ENCODE peak calls at places on chromosome 16, in five cellular contexts. M is upper lobe of right lung, S is Panc1, K is transverse colon, W is A549. A is an unnamed sample.
A peak's percentile ranks its signal among the peaks of the same experiment; 100 is the strongest.

GRCh38 chr16:16014329-16015224 is 65.2 kb downstream of the ABCC1 start:
- DNase-seq in K (peak; percentile 24), W (peak; percentile 87), M (no peak), S (no peak), A (peak; percentile 96)

GRCh38 chr16:71358464-71359031 is at the start of gene CALB2:
- DNase-seq in K (peak; percentile 64), W (peak; percentile 58), S (no peak), M (peak; percentile 83), A (no peak)

GRCh38 chr16:50400312-50400966 is 31.7 kb upstream of the BRD7 start:
- DNase-seq in K (no peak), W (no peak), M (no peak), S (no peak), A (no peak)

GRCh38 chr16:87407511-87408112 is 15.5 kb downstream of the MAP1LC3B start:
- DNase-seq in S (no peak), W (no peak), K (peak; percentile 65), M (peak; percentile 87), A (no peak)

GRCh38 chr16:8146613-8147012 is 443.7 kb downstream of the TMEM114 start:
- DNase-seq in M (no peak), K (no peak), W (no peak), S (no peak), A (no peak)

GRCh38 chr16:4376126-4376819 is 4.6 kb downstream of the VASN start:
- DNase-seq in M (peak; percentile 94), W (no peak), S (no peak), K (peak; percentile 76), A (peak; percentile 98)

GRCh38 chr16:60932600-60932999 is 1103.6 kb downstream of the CDH8 start:
- DNase-seq in M (no peak), K (no peak), S (no peak), W (no peak), A (no peak)

GRCh38 chr16:17453365-17454122 is 17.2 kb downstream of the XYLT1 start:
- DNase-seq in S (no peak), W (no peak), K (no peak), M (no peak), A (no peak)

GRCh38 chr16:19127674-19128131 is 13.9 kb downstream of the ITPRIPL2 start:
- DNase-seq in M (no peak), S (no peak), K (no peak), W (no peak), A (no peak)

GRCh38 chr16:87332150-87332549 is 15.0 kb upstream of the C16orf95 start:
- DNase-seq in S (no peak), W (no peak), K (no peak), M (no peak), A (no peak)

GRCh38 chr16:106623-107324 is 28.7 kb downstream of the MPG start:
- DNase-seq in S (peak; percentile 47), W (peak; percentile 71), K (peak; percentile 46), M (no peak), A (no peak)

DNA sequence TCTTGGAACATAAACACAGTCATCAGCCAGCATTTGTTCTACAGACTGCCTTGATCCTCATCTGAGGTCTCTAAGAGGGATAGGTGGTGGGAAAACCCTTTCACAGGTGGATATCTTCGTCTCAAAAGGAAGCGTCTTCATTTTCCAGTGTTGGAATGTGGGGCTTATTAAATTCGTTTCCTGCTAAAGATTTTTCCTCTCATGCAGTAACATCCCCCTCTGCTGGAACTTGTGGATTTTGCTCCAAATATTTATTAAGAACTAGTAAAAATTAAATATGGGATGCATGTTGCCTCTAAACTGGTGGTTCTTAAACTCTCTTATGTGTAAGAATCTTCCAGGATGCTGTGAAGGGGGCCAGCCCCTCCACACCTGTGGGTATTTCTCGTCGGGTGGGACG is 20.1 kb upstream of the MLYCD start:
- DNase-seq in M (no peak), K (no peak), S (peak; percentile 18), W (peak; percentile 38), A (no peak)
- TF ChIP-seq CTCF in M (peak; percentile 52), K (peak; percentile 29), S (peak; percentile 55), W (peak; percentile 68), A (peak; percentile 24)

GRCh38 chr16:62870554-62870953 is 834.3 kb upstream of the CDH8 start:
- DNase-seq in K (no peak), S (no peak), M (no peak), W (no peak), A (no peak)
- H3K4me3 ChIP-seq in K (no peak overlapping the region), S (no peak overlapping the region), M (no peak overlapping the region), W (no peak overlapping the region), A (no peak overlapping the region)

DNA sequence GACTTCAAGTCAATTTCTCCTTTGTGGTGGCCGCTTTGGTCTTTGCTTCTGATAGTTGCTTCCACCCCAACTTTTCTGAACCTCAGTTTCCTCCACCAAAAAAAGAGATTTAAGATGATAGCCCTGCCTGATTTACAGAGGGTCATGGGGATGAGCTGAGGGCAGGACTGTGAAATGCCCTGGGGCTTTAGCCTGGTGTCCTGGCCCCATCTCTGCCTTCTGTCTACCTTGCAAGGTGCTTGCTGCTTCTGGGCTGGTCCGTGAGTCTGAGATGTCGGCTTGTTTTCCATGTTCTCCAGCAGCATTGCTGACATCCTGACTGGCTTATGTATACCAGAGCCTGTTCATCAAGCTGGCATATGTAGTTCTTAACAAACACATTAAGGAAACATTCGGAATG is 191.9 kb upstream of the MPHOSPH6 start:
- DNase-seq in K (no peak), S (no peak), W (no peak), M (no peak), A (no peak)
- H3K27ac ChIP-seq in K (no peak overlapping the region), S (no peak overlapping the region), W (no peak overlapping the region), M (no peak overlapping the region), A (no peak overlapping the region)

GRCh38 chr16:78252757-78253156 is 153.3 kb downstream of the WWOX start:
- DNase-seq in M (no peak), S (no peak), W (no peak), K (no peak), A (no peak)

GRCh38 chr16:78251115-78251514 is 151.7 kb downstream of the WWOX start:
- DNase-seq in W (no peak), M (no peak), S (no peak), K (no peak), A (no peak)

GRCh38 chr16:78244131-78244899 is 144.9 kb downstream of the WWOX start:
- DNase-seq in S (no peak), K (no peak), W (no peak), M (no peak), A (no peak)

GRCh38 chr16:78249832-78250231 is 150.4 kb downstream of the WWOX start:
- DNase-seq in S (no peak), K (no peak), M (no peak), W (no peak), A (no peak)

DNA sequence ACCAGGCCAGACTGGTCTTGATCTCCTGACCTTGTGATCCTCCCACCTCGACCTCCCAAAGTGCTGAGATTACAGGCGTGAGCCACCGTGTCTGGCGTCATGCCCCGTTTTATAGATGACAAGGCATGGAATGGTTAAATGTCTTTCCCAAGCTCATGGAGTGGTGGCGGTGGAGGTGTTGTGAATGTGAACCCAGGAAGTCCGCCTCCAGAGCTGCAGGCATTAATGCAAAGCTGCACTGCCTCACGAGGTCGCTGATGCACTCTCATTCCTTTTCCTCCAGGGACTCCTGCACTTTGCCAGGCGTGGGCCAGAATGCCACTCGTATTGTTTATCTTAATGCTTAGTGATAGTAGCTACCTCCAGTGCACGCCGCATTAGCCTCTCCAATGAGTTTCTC is 149.6 kb downstream of the WWOX start:
- DNase-seq in M (peak; percentile 77), W (no peak), K (peak; percentile 56), S (no peak), A (no peak)
- TF ChIP-seq CTCF in M (peak; percentile 32), W (no peak), K (peak; percentile 25), S (peak; percentile 29), A (no peak)

DNA sequence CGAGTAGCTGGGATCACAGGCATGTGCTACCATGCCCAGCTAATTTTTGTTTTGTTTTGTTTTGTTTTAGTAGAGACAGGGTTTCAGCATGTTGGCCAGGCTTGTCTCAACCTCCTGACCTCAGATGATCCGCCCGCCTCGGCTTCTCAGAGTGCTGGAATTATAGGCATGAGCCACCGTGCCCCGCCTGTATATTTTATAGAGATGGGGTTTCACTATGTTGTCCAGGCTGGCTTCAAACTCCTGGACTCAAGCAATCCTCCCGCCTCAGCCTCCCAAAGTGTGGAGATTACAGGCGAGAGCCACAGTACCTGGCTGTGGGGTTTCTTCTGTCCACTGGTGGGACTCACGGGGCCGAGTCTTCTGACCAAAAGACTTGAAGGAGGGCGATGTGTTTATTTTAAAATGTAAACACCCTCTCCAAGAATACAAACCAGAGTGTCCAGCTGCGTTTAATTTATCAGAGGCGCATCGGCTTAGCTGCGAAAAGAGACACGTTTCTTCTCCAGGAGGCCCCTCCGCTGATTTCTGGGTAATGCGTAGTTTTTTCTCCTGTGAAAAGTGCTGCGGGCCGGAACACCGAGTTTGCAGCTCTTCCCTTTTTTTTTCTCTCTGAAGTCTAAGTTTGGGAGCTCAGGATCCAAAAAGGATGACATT is 86.9 kb upstream of the CIBAR2 start:
- DNase-seq in S (no peak), K (no peak), M (no peak), W (no peak), A (no peak)
- H3K4me3 ChIP-seq in S (no peak overlapping the region), K (no peak overlapping the region), M (no peak overlapping the region), W (no peak overlapping the region), A (no peak overlapping the region)

GRCh38 chr16:24991349-24991748 is 23.8 kb downstream of the ARHGAP17 start:
- DNase-seq in K (no peak), M (no peak), S (no peak), W (no peak), A (peak; percentile 2)
- H3K27ac ChIP-seq in K (peak overlapping the region; percentile 26), M (no peak overlapping the region), S (peak overlapping the region; percentile 92), W (no peak overlapping the region), A (peak overlapping the region; percentile 87)

GRCh38 chr16:46908540-46909372 is 24.6 kb downstream of the GPT2 start:
- DNase-seq in M (no peak), W (peak; percentile 60), S (peak; percentile 27), K (peak; percentile 47), A (no peak)
- TF ChIP-seq CTCF in M (peak; percentile 76), W (peak; percentile 90), S (peak; percentile 77), K (peak; percentile 89), A (peak; percentile 71)